ENCODE peak calls at places on chromosomes 5 and 9, in eight cellular contexts. V, U, D, E, X, F, B and G are unnamed samples.

GRCh38 chr9:136283291-136284235 is 20.3 kb downstream of the CCDC187 start:
- DNase-seq in E (peak; percentile 79), F (peak; percentile 62), V (peak; percentile 44), X (peak; percentile 73), U (peak; percentile 17), B (peak; percentile 88), D (peak; percentile 77), G (peak; percentile 76)

GRCh38 chr5:156991714-156992113 is 28.7 kb upstream of the TIMD4 start:
- DNase-seq in B (no peak), E (no peak), V (no peak), U (no peak), F (no peak), D (no peak), X (no peak), G (no peak)

GRCh38 chr5:16995372-16995771 is 59.3 kb upstream of the MYO10 start:
- DNase-seq in X (peak; percentile 47), B (no peak), V (no peak), U (no peak), D (peak; percentile 20), E (no peak), F (no peak), G (no peak)

GRCh38 chr5:170278611-170279500 is 18.7 kb downstream of the LCP2 start:
- DNase-seq in U (no peak), E (peak; percentile 85), B (peak; percentile 46), F (peak; percentile 99), X (no peak), V (no peak), D (peak; percentile 12), G (no peak)

GRCh38 chr5:78495800-78496199 is 135.4 kb downstream of the SCAMP1 start:
- DNase-seq in B (no peak), U (no peak), D (no peak), X (peak; percentile 52), E (no peak), F (no peak), V (no peak), G (no peak)

GRCh38 chr9:116008278-116008677 is 145.3 kb upstream of the PAPPA start:
- DNase-seq in E (no peak), U (no peak), V (no peak), F (no peak), D (no peak), B (no peak), X (no peak), G (no peak)

GRCh38 chr9:137130176-137130755 is 8.7 kb upstream of the GRIN1 start:
- DNase-seq in F (no peak), V (peak; percentile 23), X (no peak), U (no peak), E (no peak), B (no peak), D (peak; percentile 11), G (no peak)

GRCh38 chr5:100690036-100690560 is 154.9 kb downstream of the FAM174A start:
- DNase-seq in F (no peak), E (no peak), B (no peak), U (no peak), X (no peak), D (no peak), V (no peak), G (no peak)

GRCh38 chr9:2286825-2287455 is 271.8 kb downstream of the SMARCA2 start:
- DNase-seq in D (no peak), X (no peak), B (no peak), F (no peak), V (no peak), E (no peak), U (no peak), G (no peak)